ENCODE peak calls at places on chromosomes 2 and 18, in four cellular contexts. R is K562, C is GM12878, U is A549. D is an unnamed sample.
A peak's percentile ranks its signal among the peaks of the same experiment; 100 is the strongest.

GRCh38 chr2:233565685-233566140 is 869 bp downstream of the USP40 start:
- DNase-seq in U (no peak), R (no peak), C (no peak), D (no peak)

GRCh38 chr2:229780856-229781773 is 66.8 kb upstream of the DNER start:
- DNase-seq in U (peak; percentile 24), R (peak; percentile 29), C (no peak), D (peak; percentile 43)

GRCh38 chr2:169709970-169710369 is 15.7 kb downstream of the PHOSPHO2 start:
- DNase-seq in C (no peak), U (no peak), R (no peak), D (no peak)

GRCh38 chr2:133062174-133062573 is 392.2 kb upstream of the LYPD1 start:
- DNase-seq in C (no peak), U (no peak), R (no peak), D (no peak)

GRCh38 chr2:213317929-213318328 is 33.7 kb downstream of the SPAG16 start:
- DNase-seq in U (no peak), C (no peak), R (no peak), D (no peak)

GRCh38 chr2:12607971-12608370 is 108.8 kb upstream of the TRIB2 start:
- DNase-seq in C (no peak), U (no peak), R (no peak), D (no peak)

GRCh38 chr18:39599251-39599650 is 2033.7 kb upstream of the CELF4 start:
- DNase-seq in C (no peak), R (no peak), U (no peak), D (no peak)

GRCh38 chr2:9401059-9401547 is 22.2 kb downstream of the ITGB1BP1 start:
- DNase-seq in R (no peak), C (no peak), U (no peak), D (no peak)

GRCh38 chr2:165959371-165959770 is 5.8 kb upstream of the TTC21B start:
- DNase-seq in C (no peak), U (no peak), R (no peak), D (no peak)

GRCh38 chr2:228681426-228681825 is 499.9 kb upstream of the SPHKAP start:
- DNase-seq in U (no peak), C (no peak), R (no peak), D (no peak)

GRCh38 chr2:188902906-188903305 is 71.3 kb upstream of the COL3A1 start:
- DNase-seq in C (no peak), R (no peak), U (no peak), D (no peak)

GRCh38 chr2:241312082-241312481 is 3.4 kb downstream of the HDLBP start:
- DNase-seq in R (no peak), U (no peak), C (no peak), D (no peak)

GRCh38 chr2:178271629-178272333 is 77.5 kb downstream of the OSBPL6 start:
- DNase-seq in U (no peak), C (no peak), R (no peak), D (no peak)

GRCh38 chr2:7118606-7119503 is 201.6 kb downstream of the RNF144A start:
- DNase-seq in U (peak; percentile 36), C (no peak), R (peak; percentile 27), D (no peak)

GRCh38 chr2:36539631-36540030 is 58.3 kb downstream of the FEZ2 start:
- DNase-seq in R (no peak), U (no peak), C (no peak), D (no peak)

GRCh38 chr2:31987454-31987853 is 23.4 kb downstream of the MEMO1 start:
- DNase-seq in R (no peak), C (no peak), U (no peak), D (no peak)

GRCh38 chr2:100321181-100321880 is 970 bp downstream of the LONRF2 start:
- DNase-seq in R (peak; percentile 65), C (no peak), U (peak; percentile 40), D (no peak)

GRCh38 chr2:38751847-38752410 is 768 bp upstream of the SRSF7 start:
- DNase-seq in C (no peak), U (peak; percentile 48), R (peak; percentile 57), D (peak; percentile 45)

GRCh38 chr2:74174909-74175308 is 3.8 kb downstream of the MOB1A start:
- DNase-seq in R (no peak), C (no peak), U (no peak), D (no peak)

GRCh38 chr2:26540977-26541376 is 63.1 kb upstream of the OTOF start:
- DNase-seq in U (no peak), R (no peak), C (no peak), D (no peak)

GRCh38 chr2:210593166-210593565 is 36.8 kb downstream of the CPS1 start:
- DNase-seq in U (no peak), R (no peak), C (no peak), D (no peak)

GRCh38 chr18:7770903-7771302 is 203.8 kb downstream of the PTPRM start:
- DNase-seq in R (no peak), U (no peak), C (no peak), D (no peak)

GRCh38 chr2:102442967-102443828 is 20.2 kb downstream of the IL18RAP start:
- DNase-seq in C (no peak), R (peak; percentile 34), U (peak; percentile 13), D (peak; percentile 30)

GRCh38 chr2:6741229-6741628 is 124.5 kb downstream of the CMPK2 start:
- DNase-seq in R (no peak), U (no peak), C (no peak), D (no peak)

GRCh38 chr18:35041752-35042379 is 653 bp downstream of the MAPRE2 start:
- DNase-seq in C (no peak), R (peak; percentile 52), U (no peak), D (no peak)

GRCh38 chr2:46377287-46377605 is 80.0 kb downstream of the EPAS1 start:
- DNase-seq in U (no peak), C (no peak), R (peak; percentile 20), D (no peak)

GRCh38 chr18:33923980-33924379 is 300.7 kb downstream of the NOL4 start:
- DNase-seq in C (no peak), R (no peak), U (no peak), D (no peak)

GRCh38 chr18:72460210-72460680 is 83.9 kb downstream of the CBLN2 start:
- DNase-seq in U (no peak), R (no peak), C (no peak), D (no peak)

GRCh38 chr2:86790134-86790827 is 432 bp downstream of the CD8A start:
- DNase-seq in U (no peak), R (no peak), C (no peak), D (no peak)

GRCh38 chr2:17620841-17621240 is 80.3 kb downstream of the VSNL1 start:
- DNase-seq in R (no peak), C (no peak), U (no peak), D (no peak)

GRCh38 chr18:26307161-26307773 is 81.0 kb downstream of the TAF4B start:
- DNase-seq in C (peak; percentile 24), R (peak; percentile 45), U (peak; percentile 36), D (peak; percentile 35)

GRCh38 chr2:227818569-227819397 is 5.1 kb downstream of the CCL20 start:
- DNase-seq in R (no peak), U (peak; percentile 64), C (no peak), D (peak; percentile 100)

GRCh38 chr2:224403657-224404056 is 1.8 kb upstream of the FAM124B start:
- DNase-seq in U (no peak), C (no peak), R (no peak), D (no peak)

GRCh38 chr2:53933329-53933728 is 37.5 kb downstream of the PSME4 start:
- DNase-seq in R (no peak), C (no peak), U (no peak), D (no peak)

GRCh38 chr2:47271054-47272000 is 116.2 kb upstream of the STPG4 start:
- DNase-seq in R (no peak), C (no peak), U (no peak), D (no peak)

GRCh38 chr2:10057231-10058107 is 14.1 kb downstream of the KLF11 start:
- DNase-seq in U (no peak), C (no peak), R (peak; percentile 85), D (peak; percentile 51)

GRCh38 chr2:24857741-24858140 is 62.3 kb downstream of the ADCY3 start:
- DNase-seq in R (no peak), C (no peak), U (no peak), D (no peak)

GRCh38 chr2:24855022-24855622 is 61.9 kb downstream of the CENPO start:
- DNase-seq in U (no peak), C (no peak), R (no peak), D (no peak)

GRCh38 chr2:24853996-24854395 is 60.8 kb downstream of the CENPO start:
- DNase-seq in U (no peak), R (peak; percentile 23), C (no peak), D (no peak)

GRCh38 chr2:24856791-24857211 is 63.2 kb downstream of the ADCY3 start:
- DNase-seq in R (no peak), U (no peak), C (no peak), D (no peak)

DNA sequence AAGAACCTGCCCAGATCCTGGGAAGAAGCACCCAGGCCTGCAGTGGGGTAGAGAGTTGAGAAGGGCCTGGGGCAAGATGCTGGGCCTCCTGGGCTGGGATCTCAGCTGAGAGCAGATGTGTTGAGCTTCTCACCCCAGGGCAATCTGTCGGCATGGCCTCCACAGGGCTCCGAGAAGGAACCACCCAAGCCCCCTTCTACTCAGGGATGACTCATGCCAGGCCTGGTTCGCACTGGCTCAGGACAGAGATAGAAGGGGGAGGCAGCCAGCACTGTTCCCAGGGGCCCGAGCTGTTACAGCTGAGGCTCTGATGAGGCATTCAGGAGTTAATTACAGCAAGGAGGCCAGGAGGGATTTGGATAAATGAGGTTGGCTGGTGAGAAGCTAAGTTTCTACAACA is 62.5 kb downstream of the CENPO start:
- DNase-seq in R (no peak), U (no peak), C (no peak), D (no peak)
- TF ChIP-seq POLR2AphosphoS2 in R (no peak), U (no peak), C (no peak), D (no peak)

GRCh38 chr2:237604960-237605359 is 14.4 kb upstream of the RAB17 start:
- DNase-seq in R (no peak), C (no peak), U (no peak), D (peak; percentile 64)

GRCh38 chr2:237604391-237604790 is 13.9 kb upstream of the RAB17 start:
- DNase-seq in C (no peak), R (no peak), U (no peak), D (no peak)

GRCh38 chr2:237603049-237603717 is 12.6 kb upstream of the RAB17 start:
- DNase-seq in R (no peak), U (no peak), C (no peak), D (no peak)

GRCh38 chr2:237602409-237602808 is 11.9 kb upstream of the RAB17 start:
- DNase-seq in U (no peak), C (no peak), R (no peak), D (no peak)

GRCh38 chr2:237603718-237604362 is 13.3 kb upstream of the RAB17 start:
- DNase-seq in C (peak; percentile 35), R (no peak), U (no peak), D (peak; percentile 40)
- TF ChIP-seq POLR2AphosphoS2 in C (no peak), R (no peak), U (no peak), D (no peak)

GRCh38 chr18:9868857-9869712 is 16.7 kb upstream of the TXNDC2 start:
- DNase-seq in R (no peak), U (no peak), C (no peak), D (no peak)

GRCh38 chr18:9871244-9871746 is 14.5 kb upstream of the TXNDC2 start:
- DNase-seq in C (no peak), U (no peak), R (no peak), D (no peak)

GRCh38 chr18:9870431-9871023 is 15.2 kb upstream of the TXNDC2 start:
- DNase-seq in C (no peak), R (peak; percentile 47), U (no peak), D (no peak)

GRCh38 chr18:9867454-9867732 is 18.4 kb upstream of the TXNDC2 start:
- DNase-seq in R (no peak), C (no peak), U (no peak), D (no peak)

GRCh38 chr18:9869713-9870430 is 15.9 kb upstream of the TXNDC2 start:
- DNase-seq in R (peak; percentile 94), U (peak; percentile 43), C (peak; percentile 30), D (peak; percentile 95)
- TF ChIP-seq POLR2AphosphoS2 in R (no peak), U (no peak), C (no peak), D (no peak)

GRCh38 chr2:223075301-223076270 is 23.6 kb downstream of the KCNE4 start:
- DNase-seq in C (no peak), U (no peak), R (no peak), D (no peak)
- TF ChIP-seq POLR2AphosphoS2 in C (no peak), U (no peak), R (no peak), D (no peak)